ENCODE peak calls at places on chromosomes 1 and 21, in four cellular contexts. K, B, U and T are unnamed samples.

GRCh38 chr1:212147581-212148033 is 112.1 kb downstream of the DTL start:
- DNase-seq in K (no peak), B (no peak), U (no peak), T (no peak)

GRCh38 chr1:91402023-91402422 is 2.6 kb downstream of the HFM1 start:
- DNase-seq in K (no peak), B (no peak), U (no peak), T (no peak)

GRCh38 chr1:199113265-199113869 is 474.5 kb downstream of the PTPRC start:
- DNase-seq in K (peak), B (peak), U (peak), T (peak)

GRCh38 chr1:204350857-204351573 is 8.7 kb downstream of the PLEKHA6 start:
- DNase-seq in K (peak), B (no peak), U (no peak), T (peak)

GRCh38 chr21:46375560-46376230 is 51.7 kb downstream of the PCNT start:
- DNase-seq in K (no peak), B (no peak), U (no peak), T (no peak)

GRCh38 chr1:63523738-63524137 is 413 bp downstream of the EFCAB7 start:
- DNase-seq in K (no peak), B (no peak), U (no peak), T (no peak)

GRCh38 chr1:209375681-209376360 is 207.7 kb upstream of the CAMK1G start:
- DNase-seq in K (no peak), B (no peak), U (no peak), T (no peak)

GRCh38 chr1:33925586-33925985 is 61.7 kb downstream of the HMGB4 start:
- DNase-seq in K (no peak), B (no peak), U (peak), T (no peak)

GRCh38 chr1:1547011-1547410 is 6.6 kb upstream of the TMEM240 start:
- DNase-seq in K (no peak), B (no peak), U (no peak), T (no peak)

GRCh38 chr1:43547538-43548072 is 16.9 kb downstream of the PTPRF start:
- DNase-seq in K (no peak), B (no peak), U (no peak), T (no peak)